ENCODE peak calls at places on chromosomes 13 and 19, in four cellular contexts. V is K562, Z is HepG2, N is HCT116. K is an unnamed sample.

GRCh38 chr19:10353793-10354391 is 14.5 kb upstream of the ICAM3 start:
- DNase-seq in V (peak), Z (no peak), N (peak), K (no peak)

GRCh38 chr19:15468675-15469512 is 4.5 kb upstream of the RASAL3 start:
- DNase-seq in V (no peak), Z (no peak), N (no peak), K (no peak)

GRCh38 chr13:38090913-38091312 is 221.3 kb upstream of the TRPC4 start:
- DNase-seq in V (no peak), Z (no peak), N (no peak), K (no peak)

GRCh38 chr13:59533561-59534337 is 630.0 kb downstream of the DIAPH3 start:
- DNase-seq in V (no peak), Z (peak), N (no peak), K (peak)

GRCh38 chr13:80171096-80171495 is 169.8 kb downstream of the SPRY2 start:
- DNase-seq in V (no peak), Z (no peak), N (no peak), K (no peak)

GRCh38 chr13:46679369-46680180 is 117.4 kb downstream of the ESD start:
- DNase-seq in V (no peak), Z (peak), N (no peak), K (no peak)

GRCh38 chr13:31882794-31883193 is 143.5 kb downstream of the RXFP2 start:
- DNase-seq in V (no peak), Z (no peak), N (no peak), K (no peak)

GRCh38 chr19:53086949-53087348 is 16.3 kb downstream of the ZNF160 start:
- DNase-seq in V (no peak), Z (no peak), N (no peak), K (no peak)

GRCh38 chr19:23075031-23075733 is 41.6 kb upstream of the ZNF730 start:
- DNase-seq in V (peak), Z (no peak), N (no peak), K (no peak)

GRCh38 chr19:58492265-58492664 is 16.1 kb downstream of the ZNF446 start:
- DNase-seq in V (no peak), Z (no peak), N (no peak), K (no peak)

GRCh38 chr19:45164577-45165335 is 4.0 kb upstream of the NKPD1 start:
- DNase-seq in V (peak), Z (peak), N (peak), K (no peak)

GRCh38 chr19:57348136-57348535 is 2.9 kb upstream of the ZNF304 start:
- DNase-seq in V (no peak), Z (no peak), N (no peak), K (no peak)

GRCh38 chr19:3679138-3679537 is 21.1 kb downstream of the PIP5K1C start:
- DNase-seq in V (no peak), Z (no peak), N (no peak), K (no peak)

GRCh38 chr19:37389234-37389633 is 18.3 kb downstream of the ZNF527 start:
- DNase-seq in V (no peak), Z (no peak), N (no peak), K (no peak)

GRCh38 chr19:41384351-41384750 is 8.0 kb downstream of the TMEM91 start:
- DNase-seq in V (no peak), Z (no peak), N (no peak), K (no peak)
- TF ChIP-seq TCF7L2 in V (no peak), Z (no peak), N (no peak), K (no peak)

DNA sequence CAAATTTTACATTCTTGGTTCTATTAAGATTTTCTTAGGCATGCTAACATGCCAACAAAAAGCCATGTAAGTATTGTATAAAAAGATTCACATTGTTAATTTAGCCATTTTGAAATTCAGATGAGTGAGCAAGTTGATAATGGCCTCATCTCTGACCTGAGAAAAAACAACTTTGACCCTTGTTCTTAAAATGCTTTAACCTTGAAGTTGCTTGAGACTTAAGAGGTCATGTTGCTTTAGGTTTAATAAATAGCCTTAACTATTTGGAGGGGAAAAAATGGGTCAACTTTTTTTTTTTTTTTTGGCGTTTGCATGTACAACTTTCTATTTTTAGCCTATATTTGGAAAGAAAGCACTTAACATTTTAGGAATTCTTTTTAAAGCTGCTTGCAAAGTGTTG is 6.0 kb downstream of the MIR17HG start:
- DNase-seq in V (no peak), Z (no peak), N (no peak), K (no peak)
- TF ChIP-seq TCF7L2 in V (no peak), Z (no peak), N (no peak), K (no peak)

DNA sequence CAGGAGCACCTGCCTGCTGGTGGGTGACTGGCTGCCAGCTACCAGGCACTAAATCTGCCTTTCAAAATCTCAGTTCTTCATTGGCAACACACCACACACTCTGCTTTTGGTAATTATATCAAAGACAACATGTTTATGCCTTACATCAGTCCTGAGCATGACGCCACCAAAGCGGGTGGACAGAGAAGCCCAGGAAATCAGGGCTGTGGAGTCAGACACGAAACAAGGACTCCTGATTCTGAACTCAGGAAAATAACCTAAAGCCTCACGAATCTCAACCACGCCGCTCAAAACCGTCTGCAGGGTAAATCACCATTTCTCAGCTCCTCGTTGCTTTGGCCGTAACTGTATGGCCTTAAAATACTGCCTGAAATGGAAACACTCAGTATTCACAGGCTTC is 105.2 kb upstream of the SOX1 start:
- DNase-seq in V (no peak), Z (no peak), N (no peak), K (no peak)
- TF ChIP-seq TCF7L2 in V (no peak), Z (no peak), N (no peak), K (no peak)

GRCh38 chr13:106490887-106491321 is 44.6 kb downstream of the EFNB2 start:
- DNase-seq in V (no peak), Z (no peak), N (no peak), K (no peak)
- TF ChIP-seq TCF7L2 in V (no peak), Z (no peak), N (no peak), K (no peak)

GRCh38 chr13:44219808-44220544 is 153.6 kb upstream of the SERP2 start:
- DNase-seq in V (no peak), Z (no peak), N (no peak), K (no peak)
- TF ChIP-seq TCF7L2 in V (no peak), Z (no peak), N (no peak), K (no peak)

GRCh38 chr19:27935669-27936068 is 1277.3 kb downstream of the UQCRFS1 start:
- DNase-seq in V (no peak), Z (no peak), N (no peak), K (no peak)
- TF ChIP-seq TCF7L2 in V (no peak), Z (no peak), N (no peak), K (no peak)

DNA sequence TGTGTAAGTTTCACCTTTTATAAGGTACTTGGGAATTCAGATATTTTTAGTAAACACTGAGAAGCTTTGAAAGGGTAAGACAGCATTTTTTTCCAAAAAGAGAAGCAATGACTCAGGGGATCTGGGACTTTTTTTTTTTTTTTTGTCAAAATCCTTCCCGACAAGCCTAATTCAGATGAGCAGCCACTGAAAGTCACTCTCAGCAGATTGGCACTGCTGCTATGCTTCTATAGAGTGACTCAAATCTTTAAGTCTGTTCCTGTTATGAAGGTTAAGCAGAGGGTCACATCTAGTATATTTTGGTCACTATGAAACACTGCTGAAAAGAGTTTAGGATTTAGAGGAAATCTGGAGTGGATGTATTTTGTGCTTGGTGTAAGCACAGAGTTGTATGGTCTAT is 571.1 kb downstream of the MYO16 start:
- DNase-seq in V (no peak), Z (no peak), N (no peak), K (no peak)
- TF ChIP-seq TCF7L2 in V (no peak), Z (no peak), N (no peak), K (no peak)

DNA sequence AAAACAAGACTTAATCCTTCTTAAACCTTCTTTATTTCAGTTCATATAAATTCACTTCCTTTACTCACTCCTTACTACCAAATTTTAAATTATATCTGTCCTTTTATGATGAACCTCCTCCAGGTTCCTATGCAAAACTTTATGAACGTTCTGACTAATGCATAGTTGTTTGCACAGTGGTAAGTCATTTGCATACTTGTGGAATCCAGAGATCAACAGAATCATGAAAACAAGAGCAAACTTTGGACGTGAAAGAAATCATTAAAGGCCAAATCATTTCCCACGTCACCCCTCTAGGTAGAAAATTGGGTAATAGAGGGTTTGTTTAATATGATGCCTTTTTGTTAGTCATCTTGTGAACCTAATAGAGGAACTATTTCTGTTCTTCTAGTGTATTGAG is 32.3 kb upstream of the MYCBP2 start:
- DNase-seq in V (no peak), Z (no peak), N (no peak), K (no peak)
- TF ChIP-seq TCF7L2 in V (no peak), Z (no peak), N (no peak), K (no peak)

GRCh38 chr13:62838891-62839290 is 1423.2 kb upstream of the PCDH20 start:
- DNase-seq in V (no peak), Z (no peak), N (no peak), K (no peak)

DNA sequence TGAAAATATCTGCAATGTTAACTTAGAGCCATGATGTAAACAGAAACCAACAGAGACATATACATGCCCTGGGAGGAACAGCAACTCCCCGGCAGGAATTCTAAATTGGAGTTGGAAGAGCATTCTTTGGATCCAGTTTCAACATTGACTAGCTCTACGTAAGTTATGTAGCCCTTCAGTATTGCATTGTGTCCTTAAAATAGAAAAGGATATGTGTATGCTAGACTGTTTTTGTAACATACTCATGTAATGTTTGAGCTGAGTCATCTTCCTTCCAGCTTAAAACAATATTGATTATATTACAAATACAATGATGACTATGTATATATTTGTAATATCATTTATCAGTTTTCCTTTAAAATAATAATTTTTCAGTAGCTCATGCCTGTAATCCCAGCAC is 1422.2 kb upstream of the PCDH20 start:
- DNase-seq in V (no peak), Z (no peak), N (no peak), K (peak)
- TF ChIP-seq TCF7L2 in V (no peak), Z (no peak), N (no peak), K (no peak)

GRCh38 chr19:1249298-1249989 is 1.1 kb downstream of the MIDN start:
- DNase-seq in V (peak), Z (peak), N (peak), K (no peak)

GRCh38 chr19:1251503-1252220 is 3.3 kb downstream of the MIDN start:
- DNase-seq in V (no peak), Z (peak), N (no peak), K (no peak)

GRCh38 chr19:1249990-1250298 is 1.6 kb downstream of the MIDN start:
- DNase-seq in V (no peak), Z (no peak), N (no peak), K (no peak)

GRCh38 chr19:1251233-1251502 is 2.8 kb downstream of the MIDN start:
- DNase-seq in V (no peak), Z (peak), N (no peak), K (no peak)

GRCh38 chr19:1250374-1251232 is 2.2 kb downstream of the MIDN start:
- DNase-seq in V (peak), Z (peak), N (no peak), K (no peak)
- TF ChIP-seq TCF7L2 in V (no peak), Z (no peak), N (no peak), K (peak)

K was measured in Panc1.